ENCODE peak calls at places on chromosomes 5 and 9, in seven cellular contexts. One of them, this sample, is unnamed.

GRCh38 chr9:93133641-93134017 is 422 bp downstream of the NINJ1 start:
- DNase-seq in Calu3: peak
- DNase-seq in activated T-cell treated with anti-CD3 and anti-CD28 coated beads, Interleukin-2, amount 50 U/mL, for 48 hours: peak
- DNase-seq in AG08396: peak
- DNase-seq in HEK293T: peak
- DNase-seq in NCI-H460: no peak
- DNase-seq in caudate nucleus: peak
- DNase-seq in this sample: peak

GRCh38 chr9:84940294-84940693 is 270.8 kb downstream of the NTRK2 start:
- DNase-seq in AG08396: no peak
- DNase-seq in HEK293T: no peak
- DNase-seq in NCI-H460: no peak
- DNase-seq in activated T-cell treated with anti-CD3 and anti-CD28 coated beads, Interleukin-2, amount 50 U/mL, for 48 hours: no peak
- DNase-seq in caudate nucleus: no peak
- DNase-seq in Calu3: no peak
- DNase-seq in this sample: no peak

GRCh38 chr5:102901821-102902448 is 146.8 kb downstream of the PAM start:
- DNase-seq in activated T-cell treated with anti-CD3 and anti-CD28 coated beads, Interleukin-2, amount 50 U/mL, for 48 hours: no peak
- DNase-seq in AG08396: no peak
- DNase-seq in Calu3: no peak
- DNase-seq in caudate nucleus: no peak
- DNase-seq in NCI-H460: no peak
- DNase-seq in HEK293T: no peak
- DNase-seq in this sample: peak

GRCh38 chr5:139271201-139272027 is 22.1 kb upstream of the MATR3 start:
- DNase-seq in NCI-H460: no peak
- DNase-seq in activated T-cell treated with anti-CD3 and anti-CD28 coated beads, Interleukin-2, amount 50 U/mL, for 48 hours: no peak
- DNase-seq in HEK293T: no peak
- DNase-seq in Calu3: no peak
- DNase-seq in AG08396: no peak
- DNase-seq in caudate nucleus: no peak
- DNase-seq in this sample: no peak

GRCh38 chr5:167442922-167443321 is 848.5 kb upstream of the WWC1 start:
- DNase-seq in NCI-H460: no peak
- DNase-seq in AG08396: peak
- DNase-seq in HEK293T: no peak
- DNase-seq in caudate nucleus: no peak
- DNase-seq in activated T-cell treated with anti-CD3 and anti-CD28 coated beads, Interleukin-2, amount 50 U/mL, for 48 hours: no peak
- DNase-seq in Calu3: peak
- DNase-seq in this sample: no peak

GRCh38 chr9:134047868-134048581 is 19.8 kb downstream of the BRD3 start:
- DNase-seq in HEK293T: no peak
- DNase-seq in activated T-cell treated with anti-CD3 and anti-CD28 coated beads, Interleukin-2, amount 50 U/mL, for 48 hours: no peak
- DNase-seq in NCI-H460: no peak
- DNase-seq in caudate nucleus: no peak
- DNase-seq in AG08396: no peak
- DNase-seq in Calu3: no peak
- DNase-seq in this sample: no peak

GRCh38 chr9:113186241-113186755 is 34.8 kb downstream of the FKBP15 start:
- DNase-seq in activated T-cell treated with anti-CD3 and anti-CD28 coated beads, Interleukin-2, amount 50 U/mL, for 48 hours: no peak
- DNase-seq in HEK293T: no peak
- DNase-seq in Calu3: no peak
- DNase-seq in AG08396: no peak
- DNase-seq in NCI-H460: no peak
- DNase-seq in caudate nucleus: no peak
- DNase-seq in this sample: no peak

GRCh38 chr5:53151713-53152458 is 42.3 kb upstream of the MOCS2 start:
- DNase-seq in caudate nucleus: no peak
- DNase-seq in Calu3: peak
- DNase-seq in activated T-cell treated with anti-CD3 and anti-CD28 coated beads, Interleukin-2, amount 50 U/mL, for 48 hours: no peak
- DNase-seq in AG08396: peak
- DNase-seq in HEK293T: no peak
- DNase-seq in NCI-H460: no peak
- DNase-seq in this sample: no peak

GRCh38 chr9:75039006-75039405 is 10.9 kb upstream of the CARNMT1 start:
- DNase-seq in HEK293T: no peak
- DNase-seq in AG08396: peak
- DNase-seq in Calu3: no peak
- DNase-seq in caudate nucleus: no peak
- DNase-seq in activated T-cell treated with anti-CD3 and anti-CD28 coated beads, Interleukin-2, amount 50 U/mL, for 48 hours: no peak
- DNase-seq in NCI-H460: no peak
- DNase-seq in this sample: no peak

GRCh38 chr5:40831346-40832210 is 3.4 kb downstream of the RPL37 start:
- DNase-seq in caudate nucleus: no peak
- DNase-seq in Calu3: no peak
- DNase-seq in AG08396: no peak
- DNase-seq in HEK293T: no peak
- DNase-seq in NCI-H460: no peak
- DNase-seq in activated T-cell treated with anti-CD3 and anti-CD28 coated beads, Interleukin-2, amount 50 U/mL, for 48 hours: no peak
- DNase-seq in this sample: no peak

GRCh38 chr9:30362368-30362767 is 2022.1 kb upstream of the ACO1 start:
- DNase-seq in AG08396: no peak
- DNase-seq in activated T-cell treated with anti-CD3 and anti-CD28 coated beads, Interleukin-2, amount 50 U/mL, for 48 hours: no peak
- DNase-seq in HEK293T: no peak
- DNase-seq in Calu3: no peak
- DNase-seq in caudate nucleus: no peak
- DNase-seq in NCI-H460: no peak
- DNase-seq in this sample: no peak

GRCh38 chr5:137126829-137127228 is 372.3 kb downstream of the SPOCK1 start:
- DNase-seq in Calu3: no peak
- DNase-seq in NCI-H460: no peak
- DNase-seq in caudate nucleus: no peak
- DNase-seq in AG08396: no peak
- DNase-seq in HEK293T: no peak
- DNase-seq in activated T-cell treated with anti-CD3 and anti-CD28 coated beads, Interleukin-2, amount 50 U/mL, for 48 hours: no peak
- DNase-seq in this sample: no peak

GRCh38 chr5:953535-954449 is 54.8 kb upstream of the NKD2 start:
- DNase-seq in HEK293T: no peak
- DNase-seq in Calu3: no peak
- DNase-seq in caudate nucleus: no peak
- DNase-seq in NCI-H460: no peak
- DNase-seq in activated T-cell treated with anti-CD3 and anti-CD28 coated beads, Interleukin-2, amount 50 U/mL, for 48 hours: no peak
- DNase-seq in AG08396: no peak
- DNase-seq in this sample: no peak

GRCh38 chr9:116550728-116551436 is 136.2 kb upstream of the TRIM32 start:
- DNase-seq in AG08396: peak
- DNase-seq in Calu3: no peak
- DNase-seq in activated T-cell treated with anti-CD3 and anti-CD28 coated beads, Interleukin-2, amount 50 U/mL, for 48 hours: no peak
- DNase-seq in HEK293T: no peak
- DNase-seq in NCI-H460: no peak
- DNase-seq in caudate nucleus: no peak
- DNase-seq in this sample: no peak

GRCh38 chr9:93657331-93658111 is 81.1 kb downstream of the PHF2 start:
- DNase-seq in Calu3: no peak
- DNase-seq in AG08396: no peak
- DNase-seq in caudate nucleus: no peak
- DNase-seq in NCI-H460: no peak
- DNase-seq in activated T-cell treated with anti-CD3 and anti-CD28 coated beads, Interleukin-2, amount 50 U/mL, for 48 hours: no peak
- DNase-seq in HEK293T: no peak
- DNase-seq in this sample: no peak

GRCh38 chr5:97194366-97194765 is 11.3 kb upstream of the RIOK2 start:
- DNase-seq in Calu3: no peak
- DNase-seq in AG08396: no peak
- DNase-seq in HEK293T: no peak
- DNase-seq in caudate nucleus: no peak
- DNase-seq in NCI-H460: no peak
- DNase-seq in activated T-cell treated with anti-CD3 and anti-CD28 coated beads, Interleukin-2, amount 50 U/mL, for 48 hours: no peak
- DNase-seq in this sample: no peak

GRCh38 chr5:142472306-142472951 is 147.6 kb upstream of the SPRY4 start:
- DNase-seq in caudate nucleus: no peak
- DNase-seq in HEK293T: no peak
- DNase-seq in NCI-H460: peak
- DNase-seq in Calu3: peak
- DNase-seq in AG08396: peak
- DNase-seq in activated T-cell treated with anti-CD3 and anti-CD28 coated beads, Interleukin-2, amount 50 U/mL, for 48 hours: peak
- DNase-seq in this sample: peak

GRCh38 chr5:124480022-124480421 is 266.4 kb downstream of the ZNF608 start:
- DNase-seq in activated T-cell treated with anti-CD3 and anti-CD28 coated beads, Interleukin-2, amount 50 U/mL, for 48 hours: no peak
- DNase-seq in HEK293T: no peak
- DNase-seq in caudate nucleus: no peak
- DNase-seq in NCI-H460: no peak
- DNase-seq in AG08396: no peak
- DNase-seq in Calu3: no peak
- DNase-seq in this sample: no peak

GRCh38 chr5:116209166-116209565 is 124.3 kb downstream of the COMMD10 start:
- DNase-seq in HEK293T: no peak
- DNase-seq in caudate nucleus: no peak
- DNase-seq in AG08396: no peak
- DNase-seq in activated T-cell treated with anti-CD3 and anti-CD28 coated beads, Interleukin-2, amount 50 U/mL, for 48 hours: no peak
- DNase-seq in NCI-H460: no peak
- DNase-seq in Calu3: no peak
- DNase-seq in this sample: no peak

GRCh38 chr5:33441241-33441844 is 578 bp downstream of the TARS1 start:
- DNase-seq in HEK293T: peak
- DNase-seq in activated T-cell treated with anti-CD3 and anti-CD28 coated beads, Interleukin-2, amount 50 U/mL, for 48 hours: peak
- DNase-seq in caudate nucleus: no peak
- DNase-seq in AG08396: no peak
- DNase-seq in NCI-H460: peak
- DNase-seq in Calu3: peak
- DNase-seq in this sample: no peak

GRCh38 chr5:78509884-78510769 is 138.4 kb downstream of the LHFPL2 start:
- DNase-seq in Calu3: peak
- DNase-seq in NCI-H460: no peak
- DNase-seq in activated T-cell treated with anti-CD3 and anti-CD28 coated beads, Interleukin-2, amount 50 U/mL, for 48 hours: peak
- DNase-seq in HEK293T: peak
- DNase-seq in caudate nucleus: peak
- DNase-seq in AG08396: peak
- DNase-seq in this sample: peak

GRCh38 chr5:565782-566445 is 41.7 kb upstream of the SLC9A3 start:
- DNase-seq in Calu3: no peak
- DNase-seq in AG08396: peak
- DNase-seq in caudate nucleus: no peak
- DNase-seq in HEK293T: no peak
- DNase-seq in activated T-cell treated with anti-CD3 and anti-CD28 coated beads, Interleukin-2, amount 50 U/mL, for 48 hours: no peak
- DNase-seq in NCI-H460: no peak
- DNase-seq in this sample: no peak

GRCh38 chr9:110015759-110016158 is 192.2 kb downstream of the C9orf152 start:
- DNase-seq in activated T-cell treated with anti-CD3 and anti-CD28 coated beads, Interleukin-2, amount 50 U/mL, for 48 hours: no peak
- DNase-seq in AG08396: no peak
- DNase-seq in NCI-H460: no peak
- DNase-seq in caudate nucleus: no peak
- DNase-seq in Calu3: no peak
- DNase-seq in HEK293T: no peak
- DNase-seq in this sample: no peak

GRCh38 chr5:6435356-6435755 is 13.3 kb upstream of the UBE2QL1 start:
- DNase-seq in caudate nucleus: no peak
- DNase-seq in NCI-H460: no peak
- DNase-seq in Calu3: peak
- DNase-seq in HEK293T: peak
- DNase-seq in activated T-cell treated with anti-CD3 and anti-CD28 coated beads, Interleukin-2, amount 50 U/mL, for 48 hours: peak
- DNase-seq in AG08396: no peak
- DNase-seq in this sample: peak

GRCh38 chr9:127611796-127612790 is at the start of gene STXBP1:
- DNase-seq in Calu3: peak
- DNase-seq in HEK293T: peak
- DNase-seq in activated T-cell treated with anti-CD3 and anti-CD28 coated beads, Interleukin-2, amount 50 U/mL, for 48 hours: peak
- DNase-seq in AG08396: peak
- DNase-seq in NCI-H460: peak
- DNase-seq in caudate nucleus: peak
- DNase-seq in this sample: peak

GRCh38 chr5:67380431-67380830 is 183.8 kb upstream of the CD180 start:
- DNase-seq in AG08396: no peak
- DNase-seq in activated T-cell treated with anti-CD3 and anti-CD28 coated beads, Interleukin-2, amount 50 U/mL, for 48 hours: no peak
- DNase-seq in caudate nucleus: no peak
- DNase-seq in HEK293T: no peak
- DNase-seq in Calu3: no peak
- DNase-seq in NCI-H460: no peak
- DNase-seq in this sample: no peak

GRCh38 chr9:123157216-123157615 is 111.2 kb downstream of the STRBP start:
- DNase-seq in caudate nucleus: no peak
- DNase-seq in activated T-cell treated with anti-CD3 and anti-CD28 coated beads, Interleukin-2, amount 50 U/mL, for 48 hours: no peak
- DNase-seq in Calu3: no peak
- DNase-seq in NCI-H460: no peak
- DNase-seq in HEK293T: no peak
- DNase-seq in AG08396: no peak
- DNase-seq in this sample: no peak

GRCh38 chr5:77418601-77419591 is 73.2 kb downstream of the WDR41 start:
- DNase-seq in HEK293T: no peak
- DNase-seq in activated T-cell treated with anti-CD3 and anti-CD28 coated beads, Interleukin-2, amount 50 U/mL, for 48 hours: no peak
- DNase-seq in caudate nucleus: no peak
- DNase-seq in NCI-H460: no peak
- DNase-seq in Calu3: no peak
- DNase-seq in AG08396: no peak
- DNase-seq in this sample: no peak

GRCh38 chr5:28305891-28306290 is 1267.5 kb upstream of the CDH9 start:
- DNase-seq in caudate nucleus: no peak
- DNase-seq in AG08396: no peak
- DNase-seq in activated T-cell treated with anti-CD3 and anti-CD28 coated beads, Interleukin-2, amount 50 U/mL, for 48 hours: no peak
- DNase-seq in Calu3: no peak
- DNase-seq in HEK293T: no peak
- DNase-seq in NCI-H460: no peak
- DNase-seq in this sample: no peak

GRCh38 chr5:139204196-139204595 is 6.0 kb upstream of the SIL1 start:
- DNase-seq in activated T-cell treated with anti-CD3 and anti-CD28 coated beads, Interleukin-2, amount 50 U/mL, for 48 hours: no peak
- DNase-seq in AG08396: no peak
- DNase-seq in Calu3: no peak
- DNase-seq in HEK293T: no peak
- DNase-seq in NCI-H460: no peak
- DNase-seq in caudate nucleus: no peak
- DNase-seq in this sample: no peak

GRCh38 chr5:9622891-9623547 is 7.1 kb downstream of the TAS2R1 start:
- DNase-seq in HEK293T: no peak
- DNase-seq in AG08396: no peak
- DNase-seq in caudate nucleus: no peak
- DNase-seq in activated T-cell treated with anti-CD3 and anti-CD28 coated beads, Interleukin-2, amount 50 U/mL, for 48 hours: no peak
- DNase-seq in NCI-H460: no peak
- DNase-seq in Calu3: no peak
- DNase-seq in this sample: no peak

GRCh38 chr5:15992918-15993317 is 186.7 kb downstream of the MARCHF11 start:
- DNase-seq in HEK293T: no peak
- DNase-seq in activated T-cell treated with anti-CD3 and anti-CD28 coated beads, Interleukin-2, amount 50 U/mL, for 48 hours: no peak
- DNase-seq in caudate nucleus: no peak
- DNase-seq in AG08396: peak
- DNase-seq in Calu3: no peak
- DNase-seq in NCI-H460: no peak
- DNase-seq in this sample: no peak

GRCh38 chr9:137763271-137763955 is 114.2 kb upstream of the CACNA1B start:
- DNase-seq in HEK293T: no peak
- DNase-seq in AG08396: no peak
- DNase-seq in Calu3: no peak
- DNase-seq in activated T-cell treated with anti-CD3 and anti-CD28 coated beads, Interleukin-2, amount 50 U/mL, for 48 hours: no peak
- DNase-seq in NCI-H460: no peak
- DNase-seq in caudate nucleus: no peak
- DNase-seq in this sample: no peak

GRCh38 chr9:127463891-127464290 is 12.6 kb downstream of the LRSAM1 start:
- DNase-seq in AG08396: peak
- DNase-seq in NCI-H460: no peak
- DNase-seq in HEK293T: no peak
- DNase-seq in Calu3: no peak
- DNase-seq in caudate nucleus: no peak
- DNase-seq in activated T-cell treated with anti-CD3 and anti-CD28 coated beads, Interleukin-2, amount 50 U/mL, for 48 hours: no peak
- DNase-seq in this sample: no peak

GRCh38 chr5:74570250-74570649 is 70.3 kb downstream of the ENC1 start:
- DNase-seq in caudate nucleus: no peak
- DNase-seq in Calu3: no peak
- DNase-seq in AG08396: no peak
- DNase-seq in activated T-cell treated with anti-CD3 and anti-CD28 coated beads, Interleukin-2, amount 50 U/mL, for 48 hours: no peak
- DNase-seq in HEK293T: no peak
- DNase-seq in NCI-H460: no peak
- DNase-seq in this sample: no peak